ENCODE peak calls at places on chromosomes 13 and 19, in nine cellular contexts. F is neuronal stem cell, E is lower leg skin, M is heart left ventricle, Q is upper lobe of right lung, W is epithelial cell of esophagus, D is AG09319, U is stomach, C is naive B cell. Z is an unnamed sample.
A peak's percentile ranks its signal among the peaks of the same experiment; 100 is the strongest.

GRCh38 chr13:74070513-74070912 is 63.7 kb downstream of the KLF12 start:
- DNase-seq in F (no peak), E (no peak), M (no peak), Q (no peak), W (no peak), D (no peak), U (no peak), C (no peak), Z (no peak)

GRCh38 chr13:43475135-43475534 is 311.6 kb downstream of the ENOX1 start:
- DNase-seq in F (no peak), E (no peak), M (no peak), Q (no peak), W (no peak), D (no peak), U (no peak), C (no peak), Z (no peak)

GRCh38 chr13:70505809-70506208 is 397.6 kb upstream of the KLHL1 start:
- DNase-seq in F (no peak), E (no peak), M (no peak), Q (no peak), W (peak; percentile 74), D (no peak), U (no peak), C (no peak), Z (no peak)

GRCh38 chr19:8577247-8577646 is at the start of gene MYO1F:
- DNase-seq in F (no peak), E (no peak), M (peak; percentile 84), Q (peak; percentile 83), W (no peak), D (no peak), U (peak; percentile 41), C (peak; percentile 30), Z (peak; percentile 90)

GRCh38 chr13:34257980-34258379 is 440.0 kb downstream of the RFC3 start:
- DNase-seq in F (no peak), E (no peak), M (no peak), Q (no peak), W (no peak), D (no peak), U (no peak), C (peak; percentile 16), Z (no peak)

GRCh38 chr19:35903550-35904179 is 1.3 kb downstream of the HCST start:
- DNase-seq in F (no peak), E (peak; percentile 83), M (peak; percentile 92), Q (peak; percentile 94), W (peak; percentile 48), D (no peak), U (peak; percentile 77), C (peak; percentile 97), Z (peak; percentile 95)

GRCh38 chr13:27018230-27018875 is 153.3 kb downstream of the USP12 start:
- DNase-seq in F (no peak), E (no peak), M (no peak), Q (no peak), W (no peak), D (no peak), U (peak; percentile 34), C (no peak), Z (no peak)

GRCh38 chr19:35350591-35350990 is 2.9 kb downstream of the FFAR1 start:
- DNase-seq in F (no peak), E (no peak), M (peak; percentile 50), Q (peak; percentile 58), W (no peak), D (no peak), U (no peak), C (no peak), Z (peak; percentile 60)

GRCh38 chr19:789473-790052 is 7.7 kb upstream of the PTBP1 start:
- DNase-seq in F (no peak), E (no peak), M (peak; percentile 79), Q (no peak), W (no peak), D (no peak), U (no peak), C (no peak), Z (no peak)

GRCh38 chr13:40189426-40189825 is 477.0 kb downstream of the FOXO1 start:
- DNase-seq in F (no peak), E (no peak), M (no peak), Q (no peak), W (no peak), D (no peak), U (no peak), C (no peak), Z (no peak)

GRCh38 chr13:114004416-114005205 is 30.7 kb upstream of the C13orf46 start:
- DNase-seq in F (no peak), E (no peak), M (peak; percentile 32), Q (no peak), W (no peak), D (no peak), U (peak; percentile 77), C (no peak), Z (peak; percentile 82)

GRCh38 chr13:113410472-113411201 is 42.7 kb downstream of the ADPRHL1 start:
- DNase-seq in F (no peak), E (no peak), M (peak; percentile 55), Q (peak; percentile 42), W (peak; percentile 13), D (peak; percentile 28), U (no peak), C (no peak), Z (peak; percentile 72)

GRCh38 chr19:50500060-50500752 is 10.8 kb downstream of the JOSD2 start:
- DNase-seq in F (no peak), E (no peak), M (peak; percentile 84), Q (no peak), W (no peak), D (no peak), U (no peak), C (no peak), Z (peak; percentile 73)

GRCh38 chr19:15015946-15016542 is 33.2 kb upstream of the CASP14 start:
- DNase-seq in F (peak; percentile 54), E (no peak), M (no peak), Q (no peak), W (no peak), D (no peak), U (no peak), C (no peak), Z (no peak)

GRCh38 chr13:70424428-70424827 is 316.2 kb upstream of the KLHL1 start:
- DNase-seq in F (no peak), E (no peak), M (no peak), Q (no peak), W (no peak), D (no peak), U (peak; percentile 45), C (no peak), Z (no peak)

GRCh38 chr13:36801035-36801434 is 18.0 kb upstream of the RFXAP start:
- DNase-seq in F (no peak), E (no peak), M (no peak), Q (no peak), W (peak; percentile 53), D (no peak), U (no peak), C (no peak), Z (no peak)